ENCODE peak calls at places on chromosomes 6 and 20, in nine cellular contexts. B is CD8-positive, alpha-beta memory T cell; E is heart right ventricle; D is mammary epithelial cell; Q is GM23248; V is heart left ventricle; T is CD4-positive, CD25-positive, alpha-beta regulatory T cell; U is colonic mucosa; I is SJCRH30. H is an unnamed sample.

GRCh38 chr6:15796130-15796766 is 133.4 kb upstream of the DTNBP1 start:
- DNase-seq in V (peak; percentile 54), E (peak; percentile 67), Q (peak; percentile 13), D (no peak), T (no peak), U (no peak), I (no peak), B (no peak), H (no peak)

GRCh38 chr20:19649041-19649440 is 109.0 kb upstream of the RIN2 start:
- DNase-seq in D (no peak), I (no peak), V (no peak), B (no peak), E (no peak), Q (no peak), T (no peak), U (no peak), H (no peak)

GRCh38 chr6:35489995-35490791 is 6.7 kb downstream of the TEAD3 start:
- DNase-seq in D (no peak), U (peak; percentile 59), V (peak; percentile 91), Q (peak; percentile 75), I (peak; percentile 88), E (peak; percentile 90), B (no peak), T (no peak), H (no peak)

GRCh38 chr6:157242791-157243190 is 80.5 kb downstream of the TMEM242 start:
- DNase-seq in T (no peak), B (no peak), Q (no peak), I (no peak), V (no peak), E (no peak), D (no peak), U (no peak), H (no peak)

GRCh38 chr20:17761612-17762011 is 61.8 kb downstream of the BANF2 start:
- DNase-seq in U (no peak), V (no peak), E (no peak), B (no peak), T (no peak), I (peak; percentile 14), D (no peak), Q (peak; percentile 16), H (no peak)

GRCh38 chr6:36753671-36754485 is 56.3 kb downstream of the RAB44 start:
- DNase-seq in D (no peak), I (peak; percentile 49), E (no peak), V (no peak), B (no peak), T (no peak), U (no peak), Q (no peak), H (no peak)

GRCh38 chr20:56417402-56417801 is 5.3 kb downstream of the CASS4 start:
- DNase-seq in Q (no peak), E (no peak), T (no peak), D (no peak), B (no peak), V (no peak), U (no peak), I (no peak), H (no peak)

GRCh38 chr20:20519269-20519668 is 151.4 kb downstream of the INSM1 start:
- DNase-seq in Q (no peak), T (no peak), E (no peak), U (peak; percentile 55), D (no peak), I (no peak), V (no peak), B (no peak), H (no peak)

GRCh38 chr6:52512199-52512598 is 64.7 kb downstream of the TRAM2 start:
- DNase-seq in V (peak; percentile 80), D (peak; percentile 41), B (no peak), U (no peak), T (no peak), E (peak; percentile 77), I (peak; percentile 45), Q (peak; percentile 95), H (no peak)

GRCh38 chr20:1505361-1505760 is 14.1 kb upstream of the SIRPB2 start:
- DNase-seq in U (no peak), B (no peak), V (no peak), D (peak; percentile 95), E (no peak), I (no peak), T (no peak), Q (peak; percentile 91), H (no peak)

DNA sequence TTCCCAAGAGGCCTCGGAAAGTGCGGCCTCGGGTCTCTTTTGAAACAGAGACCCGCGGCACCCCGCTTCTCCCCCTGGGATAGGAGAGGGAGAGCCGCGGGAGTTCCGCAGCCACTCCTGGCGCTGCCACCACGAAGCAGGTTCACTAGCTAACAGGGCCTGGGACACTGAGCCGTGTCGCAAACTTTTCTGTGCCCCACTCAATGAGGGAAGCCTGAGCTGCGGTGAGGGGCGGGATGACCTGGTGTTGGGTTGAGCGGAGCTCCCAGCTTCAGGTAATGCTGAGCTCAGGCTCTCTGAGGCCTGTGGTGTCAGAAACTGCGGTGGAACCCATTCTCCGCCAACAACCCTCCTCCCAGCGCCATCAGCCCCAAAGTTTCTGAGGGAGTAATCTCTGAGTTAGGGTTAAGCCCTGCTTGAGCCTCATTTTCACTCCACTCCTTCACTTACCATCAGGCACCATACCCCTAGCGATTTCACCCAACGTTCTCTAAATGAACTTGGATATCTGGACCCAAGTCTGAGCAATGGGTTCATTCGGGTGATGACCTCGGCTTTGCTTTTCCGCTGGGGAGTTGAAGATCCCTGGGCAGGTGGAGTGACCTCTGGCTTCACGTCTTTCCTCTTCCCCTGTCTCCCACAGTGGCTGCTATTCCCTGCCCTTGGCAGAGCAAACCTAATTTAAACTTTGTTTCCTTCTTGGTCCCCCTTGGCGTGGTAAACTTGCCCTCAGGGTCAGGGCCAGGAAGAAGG is 7.6 kb upstream of the TFAP2A start:
- DNase-seq in D (no peak), T (no peak), I (no peak), B (no peak), U (no peak), E (no peak), V (no peak), Q (no peak), H (no peak)
- H3K4me1 ChIP-seq in D (peaks cover 34% of the 10 kb centered on the region), T (peaks cover 8% of the 10 kb centered on the region), I (no peaks in the 10 kb centered on the region), B (peaks cover 11% of the 10 kb centered on the region), U (peaks cover 7% of the 10 kb centered on the region), E (peaks cover 12% of the 10 kb centered on the region), V (no peaks in the 10 kb centered on the region), Q (peaks cover 7% of the 10 kb centered on the region), H (peaks cover under 1% of the 10 kb centered on the region)

GRCh38 chr20:34396408-34396807 is 33.3 kb downstream of the ITCH start:
- DNase-seq in U (no peak), B (no peak), E (no peak), Q (peak; percentile 19), T (no peak), I (no peak), D (no peak), V (no peak), H (no peak)
- H3K36me3 ChIP-seq in U (no peaks in the 10 kb centered on the region), B (peaks cover 3% of the 10 kb centered on the region), E (no peaks in the 10 kb centered on the region), Q (peaks cover 29% of the 10 kb centered on the region), T (peaks cover 27% of the 10 kb centered on the region), I (peaks cover 64% of the 10 kb centered on the region), D (peaks cover 29% of the 10 kb centered on the region), V (peaks cover 24% of the 10 kb centered on the region), H (peaks cover 6% of the 10 kb centered on the region)

GRCh38 chr6:5587648-5588047 is 326.3 kb downstream of the FARS2 start:
- DNase-seq in I (no peak), D (no peak), V (no peak), U (no peak), E (no peak), Q (no peak), T (no peak), B (no peak), H (no peak)

GRCh38 chr6:5583528-5583927 is 322.2 kb downstream of the FARS2 start:
- DNase-seq in Q (no peak), V (no peak), B (no peak), T (no peak), U (no peak), D (no peak), I (no peak), E (no peak), H (no peak)

GRCh38 chr6:5580736-5581568 is 319.6 kb downstream of the FARS2 start:
- DNase-seq in I (no peak), T (peak; percentile 6), D (no peak), V (no peak), Q (no peak), U (no peak), E (no peak), B (peak; percentile 40), H (no peak)

GRCh38 chr6:5584072-5584471 is 322.8 kb downstream of the FARS2 start:
- DNase-seq in U (no peak), D (no peak), I (no peak), T (no peak), Q (peak; percentile 51), E (no peak), V (no peak), B (no peak), H (no peak)

DNA sequence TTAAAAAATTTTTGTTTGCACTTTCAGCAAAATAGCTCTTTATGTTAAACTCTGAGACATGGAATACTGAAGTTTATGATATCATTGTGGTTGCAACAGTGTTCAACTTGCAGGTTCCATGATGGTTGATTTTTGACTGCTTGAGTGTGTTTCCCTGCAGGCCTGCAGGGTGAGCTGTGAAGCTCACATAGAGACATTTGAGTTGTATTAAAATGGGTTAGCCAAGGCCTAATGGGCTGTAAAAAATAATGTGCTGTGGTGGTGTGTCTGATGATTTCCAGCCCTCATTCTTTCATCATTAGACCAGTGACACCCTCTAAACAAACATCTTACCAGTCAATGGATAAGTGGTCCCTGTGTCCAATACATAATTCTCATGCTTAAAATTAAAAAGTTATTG is 321.4 kb downstream of the FARS2 start:
- DNase-seq in E (no peak), Q (peak; percentile 35), U (no peak), D (no peak), T (no peak), B (no peak), I (no peak), V (no peak), H (no peak)
- H3K9me3 ChIP-seq in E (no peaks in the 10 kb centered on the region), Q (no peaks in the 10 kb centered on the region), U (no peaks in the 10 kb centered on the region), D (no peaks in the 10 kb centered on the region), T (no peaks in the 10 kb centered on the region), B (peaks cover 4% of the 10 kb centered on the region), I (no peaks in the 10 kb centered on the region), V (peaks cover 6% of the 10 kb centered on the region), H (no peaks in the 10 kb centered on the region)

DNA sequence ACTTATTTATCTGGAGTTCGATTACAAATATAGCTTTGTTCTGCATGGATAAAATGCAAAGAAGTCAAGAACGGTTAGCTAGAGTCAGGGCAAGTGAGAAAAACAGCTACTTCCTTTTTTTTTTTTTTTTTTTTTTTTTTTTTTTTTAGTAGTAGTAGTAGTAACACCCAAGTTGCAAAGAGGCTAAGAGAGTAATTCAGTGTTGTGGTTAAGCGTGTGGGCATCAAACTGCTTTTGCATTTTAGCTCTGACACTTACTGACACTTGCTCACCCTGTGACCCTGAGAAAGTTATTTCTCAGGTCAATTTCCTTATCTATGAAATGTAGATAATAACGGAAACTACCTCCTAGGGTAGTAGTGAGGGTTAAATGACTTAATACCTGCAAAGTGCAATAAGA is 86.6 kb upstream of the BACH2 start:
- DNase-seq in U (no peak), V (no peak), B (peak; percentile 23), I (no peak), Q (no peak), T (peak; percentile 47), D (no peak), E (no peak), H (no peak)
- H3K4me1 ChIP-seq in U (no peaks in the 10 kb centered on the region), V (no peaks in the 10 kb centered on the region), B (peaks cover 13% of the 10 kb centered on the region), I (no peaks in the 10 kb centered on the region), Q (no peaks in the 10 kb centered on the region), T (peaks cover 10% of the 10 kb centered on the region), D (no peaks in the 10 kb centered on the region), E (no peaks in the 10 kb centered on the region), H (peaks cover 8% of the 10 kb centered on the region)